ENCODE peak calls at places on chromosome 21, in six cellular contexts. E, U, W, D, I and R are unnamed samples.

GRCh38 chr21:37208056-37208705 is 59.0 kb downstream of the VPS26C start:
- DNase-seq in E (no peak), U (peak), W (no peak), D (no peak), I (no peak), R (peak)

GRCh38 chr21:41621523-41621922 is 113.6 kb upstream of the TMPRSS2 start:
- DNase-seq in E (no peak), U (no peak), W (no peak), D (no peak), I (no peak), R (no peak)

GRCh38 chr21:40770435-40771055 is 76.4 kb downstream of the DSCAM start:
- DNase-seq in E (no peak), U (no peak), W (no peak), D (no peak), I (no peak), R (no peak)

GRCh38 chr21:46114963-46115362 is 17.1 kb downstream of the COL6A2 start:
- DNase-seq in E (no peak), U (no peak), W (no peak), D (no peak), I (peak), R (peak)

GRCh38 chr21:41481191-41481590 is 26.8 kb downstream of the TMPRSS2 start:
- DNase-seq in E (no peak), U (no peak), W (no peak), D (no peak), I (no peak), R (no peak)

GRCh38 chr21:14070049-14070893 is 140.5 kb downstream of the LIPI start:
- DNase-seq in E (peak), U (no peak), W (no peak), D (no peak), I (no peak), R (peak)

GRCh38 chr21:43778469-43779335 is 2.6 kb upstream of the CSTB start:
- DNase-seq in E (no peak), U (no peak), W (no peak), D (no peak), I (no peak), R (no peak)

GRCh38 chr21:45142469-45142868 is 68.1 kb downstream of the ADARB1 start:
- DNase-seq in E (no peak), U (no peak), W (no peak), D (no peak), I (no peak), R (no peak)

GRCh38 chr21:31710586-31710985 is 21.3 kb downstream of the SCAF4 start:
- DNase-seq in E (no peak), U (no peak), W (no peak), D (no peak), I (no peak), R (no peak)

GRCh38 chr21:41442496-41443186 is 16.6 kb downstream of the MX1 start:
- DNase-seq in E (no peak), U (no peak), W (no peak), D (no peak), I (no peak), R (no peak)

GRCh38 chr21:36125513-36126121 is 9.3 kb upstream of the CBR3 start:
- DNase-seq in E (no peak), U (peak), W (no peak), D (no peak), I (peak), R (no peak)

GRCh38 chr21:40381111-40381510 is 465.8 kb downstream of the DSCAM start:
- DNase-seq in E (no peak), U (no peak), W (no peak), D (no peak), I (no peak), R (no peak)

GRCh38 chr21:44272231-44272858 is 10.6 kb upstream of the DNMT3L start:
- DNase-seq in E (no peak), U (no peak), W (no peak), D (no peak), I (no peak), R (no peak)

GRCh38 chr21:37675202-37675801 is 241.0 kb downstream of the KCNJ6 start:
- DNase-seq in E (peak), U (no peak), W (peak), D (peak), I (peak), R (no peak)

GRCh38 chr21:45613881-45614280 is 29.6 kb upstream of the PCBP3 start:
- DNase-seq in E (peak), U (no peak), W (no peak), D (no peak), I (peak), R (no peak)

GRCh38 chr21:42258150-42258884 is 39.4 kb downstream of the ABCG1 start:
- DNase-seq in E (peak), U (peak), W (no peak), D (peak), I (peak), R (peak)

GRCh38 chr21:40208206-40208950 is 341.1 kb downstream of the PCP4 start:
- DNase-seq in E (no peak), U (no peak), W (no peak), D (no peak), I (no peak), R (no peak)

GRCh38 chr21:38295997-38296764 is 39.4 kb downstream of the KCNJ15 start:
- DNase-seq in E (no peak), U (no peak), W (no peak), D (no peak), I (no peak), R (no peak)

GRCh38 chr21:35159881-35160280 is 110.8 kb upstream of the RUNX1 start:
- DNase-seq in E (no peak), U (no peak), W (no peak), D (no peak), I (no peak), R (no peak)

GRCh38 chr21:41997657-41998056 is 12.5 kb downstream of the ZBTB21 start:
- DNase-seq in E (no peak), U (no peak), W (no peak), D (no peak), I (no peak), R (no peak)

GRCh38 chr21:16460936-16461335 is 731.2 kb downstream of the USP25 start:
- DNase-seq in E (peak), U (no peak), W (peak), D (no peak), I (no peak), R (no peak)

GRCh38 chr21:33032434-33033047 is 6.8 kb downstream of the OLIG2 start:
- DNase-seq in E (no peak), U (no peak), W (no peak), D (no peak), I (no peak), R (no peak)

GRCh38 chr21:41816583-41817165 is 49.8 kb upstream of the RIPK4 start:
- DNase-seq in E (peak), U (peak), W (peak), D (peak), I (peak), R (peak)

GRCh38 chr21:16838330-16838729 is 674.5 kb upstream of the CXADR start:
- DNase-seq in E (no peak), U (no peak), W (no peak), D (no peak), I (no peak), R (no peak)

GRCh38 chr21:41631564-41632461 is 123.9 kb upstream of the TMPRSS2 start:
- DNase-seq in E (no peak), U (no peak), W (no peak), D (no peak), I (no peak), R (no peak)

GRCh38 chr21:45990741-45991605 is 9.4 kb downstream of the COL6A1 start:
- DNase-seq in E (no peak), U (no peak), W (no peak), D (peak), I (no peak), R (peak)

GRCh38 chr21:41815652-41816582 is 49.1 kb upstream of the RIPK4 start:
- DNase-seq in E (no peak), U (no peak), W (no peak), D (no peak), I (no peak), R (no peak)

GRCh38 chr21:45887788-45888187 is 93.8 kb upstream of the COL6A1 start:
- DNase-seq in E (no peak), U (no peak), W (no peak), D (no peak), I (no peak), R (no peak)